ENCODE peak calls at places on chromosomes 12 and 14, in ten cellular contexts. U is activated CD8-positive, alpha-beta T cell treated with anti-CD3 and anti-CD28 coated beads for 36 hours; V is CD8-positive, alpha-beta T cell; L is stimulated activated CD4-positive, alpha-beta T cell treated with anti-CD3 and anti-CD28 coated beads, TNF-alpha, amount 100 ng/mL, for 4 hours; I is CD8-positive, alpha-beta memory T cell; R is esophagus muscularis mucosa; S is lower lobe of right lung; N is H7; E is body of pancreas; D is RPMI7951. Y is an unnamed sample.

GRCh38 chr14:56587701-56588100 is 8.1 kb downstream of the TMEM260 start:
- DNase-seq in R (no peak), S (no peak), D (no peak), L (no peak), N (no peak), U (no peak), E (no peak), V (no peak), I (no peak), Y (no peak)

GRCh38 chr12:4133029-4133428 is 140.5 kb upstream of the CCND2 start:
- DNase-seq in E (no peak), U (no peak), V (peak; percentile 40), N (no peak), I (no peak), L (no peak), R (no peak), D (no peak), S (no peak), Y (no peak)

GRCh38 chr14:84340938-84341337 is 1189.0 kb upstream of the FLRT2 start:
- DNase-seq in S (no peak), I (no peak), D (no peak), N (no peak), E (no peak), U (no peak), V (no peak), L (no peak), R (no peak), Y (no peak)

GRCh38 chr14:32430326-32430725 is 101.2 kb downstream of the AKAP6 start:
- DNase-seq in R (no peak), S (no peak), E (no peak), V (no peak), D (peak; percentile 69), U (no peak), N (no peak), I (no peak), L (no peak), Y (no peak)

GRCh38 chr14:97546491-97546890 is 749.3 kb downstream of the VRK1 start:
- DNase-seq in R (no peak), L (no peak), U (no peak), V (no peak), D (no peak), N (no peak), S (no peak), I (no peak), E (no peak), Y (no peak)

GRCh38 chr12:47323802-47324201 is 244.0 kb upstream of the AMIGO2 start:
- DNase-seq in V (no peak), R (no peak), L (no peak), I (no peak), D (no peak), S (no peak), N (no peak), U (no peak), E (no peak), Y (no peak)

GRCh38 chr12:3097836-3098235 is 20.7 kb downstream of the TSPAN9 start:
- DNase-seq in I (no peak), S (no peak), N (no peak), U (no peak), E (no peak), D (no peak), V (no peak), R (no peak), L (no peak), Y (no peak)

GRCh38 chr14:34387974-34388533 is 74.0 kb downstream of the SPTSSA start:
- DNase-seq in V (no peak), L (no peak), U (no peak), D (peak; percentile 7), N (no peak), R (no peak), S (no peak), E (no peak), I (no peak), Y (no peak)

GRCh38 chr12:91189526-91189925 is 6.9 kb upstream of the DCN start:
- DNase-seq in E (no peak), V (no peak), I (no peak), D (peak; percentile 31), N (no peak), L (no peak), R (no peak), U (no peak), S (no peak), Y (no peak)

GRCh38 chr14:71713061-71713850 is 219.0 kb upstream of the RGS6 start:
- DNase-seq in D (peak; percentile 49), N (no peak), L (no peak), R (no peak), I (no peak), U (no peak), V (no peak), S (no peak), E (no peak), Y (no peak)

GRCh38 chr12:118544569-118544968 is 168.2 kb downstream of the SUDS3 start:
- DNase-seq in U (no peak), V (no peak), E (no peak), S (no peak), I (no peak), D (peak; percentile 73), N (no peak), L (no peak), R (no peak), Y (no peak)

GRCh38 chr14:88612981-88613380 is 50.1 kb downstream of the ZC3H14 start:
- DNase-seq in S (no peak), I (no peak), R (no peak), N (no peak), D (peak; percentile 20), L (no peak), E (no peak), U (no peak), V (no peak), Y (no peak)

GRCh38 chr14:59294662-59294992 is 106.2 kb downstream of the DAAM1 start:
- DNase-seq in I (no peak), U (no peak), E (no peak), D (peak; percentile 33), N (no peak), S (no peak), R (no peak), L (no peak), V (no peak), Y (no peak)

GRCh38 chr12:86601550-86602308 is 345.5 kb upstream of the MGAT4C start:
- DNase-seq in D (no peak), U (no peak), N (peak; percentile 0), V (no peak), E (no peak), I (no peak), R (no peak), L (no peak), S (peak; percentile 30), Y (no peak)

GRCh38 chr12:82358200-82359114 is at the start of the genes CCDC59 and METTL25:
- DNase-seq in V (peak; percentile 99), I (peak; percentile 98), N (peak; percentile 91), R (peak; percentile 99), E (peak; percentile 98), D (peak; percentile 96), S (peak; percentile 97), U (peak; percentile 96), L (peak; percentile 97), Y (peak; percentile 93)

GRCh38 chr12:47704719-47705118 is 1.1 kb downstream of the RPAP3 start:
- DNase-seq in D (no peak), S (no peak), I (no peak), L (no peak), U (no peak), N (no peak), R (no peak), E (no peak), V (no peak), Y (no peak)

GRCh38 chr12:67764055-67764454 is 115.5 kb downstream of the DYRK2 start:
- DNase-seq in R (no peak), S (no peak), U (no peak), N (no peak), E (no peak), V (no peak), D (no peak), L (no peak), I (no peak), Y (no peak)

GRCh38 chr12:13152281-13152680 is 44.2 kb upstream of the EMP1 start:
- DNase-seq in S (no peak), L (no peak), E (no peak), D (peak; percentile 17), I (no peak), R (peak; percentile 91), N (no peak), U (no peak), V (no peak), Y (no peak)

GRCh38 chr14:93105362-93105761 is 10.4 kb downstream of the ITPK1 start:
- DNase-seq in U (no peak), N (no peak), R (no peak), L (no peak), S (peak; percentile 85), D (peak; percentile 72), E (no peak), I (no peak), V (no peak), Y (no peak)

GRCh38 chr14:32201196-32201815 is 539 bp upstream of the RNU6-7 start:
- DNase-seq in D (peak; percentile 43), I (peak; percentile 65), V (peak; percentile 80), U (peak; percentile 85), E (peak; percentile 88), L (peak; percentile 59), N (peak; percentile 88), S (peak; percentile 91), R (peak; percentile 92), Y (peak; percentile 64)

GRCh38 chr12:88063375-88063774 is 34.2 kb upstream of the C12orf50 start:
- DNase-seq in E (no peak), V (no peak), U (no peak), R (no peak), S (no peak), D (peak; percentile 3), I (no peak), L (no peak), N (no peak), Y (no peak)